ENCODE peak calls at places on chromosomes 5 and 9, in nine cellular contexts. F, X, U, L, I, N, Z, T and R are unnamed samples.

GRCh38 chr9:137459601-137460362 is 648 bp upstream of the NSMF start:
- DNase-seq in F (no peak), T (no peak), Z (no peak), L (no peak), I (no peak), N (no peak), X (no peak), U (peak; percentile 63), R (no peak)

GRCh38 chr5:137167187-137167586 is 331.9 kb downstream of the SPOCK1 start:
- DNase-seq in F (no peak), T (no peak), Z (no peak), N (no peak), L (no peak), I (no peak), X (no peak), U (no peak), R (no peak)

GRCh38 chr9:79774356-79774755 is 202.6 kb downstream of the TLE4 start:
- DNase-seq in Z (no peak), L (no peak), T (no peak), N (no peak), X (no peak), U (no peak), I (no peak), F (no peak), R (no peak)

GRCh38 chr5:171269717-171270116 is 39.3 kb upstream of the TLX3 start:
- DNase-seq in I (no peak), U (no peak), Z (no peak), N (no peak), X (peak; percentile 13), L (no peak), T (no peak), F (peak; percentile 6), R (peak; percentile 72)

GRCh38 chr9:114224247-114224610 is 68.9 kb downstream of the COL27A1 start:
- DNase-seq in I (no peak), T (peak; percentile 4), U (no peak), Z (no peak), F (no peak), X (peak; percentile 61), L (no peak), N (no peak), R (no peak)

GRCh38 chr9:89718635-89719034 is 113.8 kb downstream of the GADD45G start:
- DNase-seq in U (no peak), X (no peak), T (no peak), F (no peak), Z (no peak), L (no peak), I (no peak), N (no peak), R (no peak)

GRCh38 chr9:134619983-134620612 is 21.5 kb upstream of the COL5A1 start:
- DNase-seq in L (no peak), F (no peak), N (peak; percentile 6), Z (no peak), X (no peak), T (no peak), U (no peak), I (no peak), R (no peak)

GRCh38 chr9:104882574-104882973 is 45.4 kb downstream of the ABCA1 start:
- DNase-seq in N (no peak), I (no peak), F (no peak), X (no peak), T (no peak), U (no peak), L (no peak), Z (no peak), R (no peak)

GRCh38 chr5:91033370-91033769 is 349.7 kb downstream of the ARRDC3 start:
- DNase-seq in T (peak; percentile 18), Z (no peak), F (no peak), X (no peak), I (no peak), N (no peak), U (no peak), L (no peak), R (no peak)

GRCh38 chr5:60541980-60542379 is 158.0 kb downstream of the DEPDC1B start:
- DNase-seq in I (no peak), Z (peak; percentile 28), U (no peak), T (no peak), L (no peak), X (peak; percentile 65), N (no peak), F (no peak), R (peak; percentile 5)

GRCh38 chr5:672329-673139 is 20.6 kb downstream of the TPPP start:
- DNase-seq in T (peak; percentile 98), X (peak; percentile 40), U (peak; percentile 70), F (no peak), N (no peak), L (peak; percentile 83), Z (peak; percentile 93), I (peak; percentile 67), R (peak; percentile 77)

GRCh38 chr9:134678206-134678605 is 36.6 kb downstream of the COL5A1 start:
- DNase-seq in I (no peak), L (no peak), F (no peak), X (no peak), T (no peak), Z (no peak), U (no peak), N (no peak), R (no peak)